ENCODE peak calls at places on chromosomes 5 and 9, in five cellular contexts. A is left ventricle myocardium superior, I is mucosa of gallbladder, R is mesenchymal stem cell, S is HT-29. N is an unnamed sample.

GRCh38 chr5:51242453-51242852 is 140.8 kb upstream of the ISL1 start:
- DNase-seq in A (no peak), I (no peak), R (peak), S (peak), N (no peak)

GRCh38 chr9:115845648-115846312 is 307.8 kb upstream of the PAPPA start:
- DNase-seq in A (no peak), I (peak), R (peak), S (no peak), N (peak)

GRCh38 chr5:11851402-11851801 is 52.8 kb downstream of the CTNND2 start:
- DNase-seq in A (no peak), I (no peak), R (peak), S (no peak), N (no peak)

GRCh38 chr5:14917719-14918118 is 46.1 kb upstream of the ANKH start:
- DNase-seq in A (no peak), I (no peak), R (no peak), S (no peak), N (no peak)

GRCh38 chr5:17222679-17223078 is 5.2 kb downstream of the BASP1 start:
- DNase-seq in A (no peak), I (no peak), R (peak), S (no peak), N (no peak)

GRCh38 chr5:41695920-41696582 is 174.2 kb downstream of the OXCT1 start:
- DNase-seq in A (no peak), I (no peak), R (peak), S (peak), N (no peak)

GRCh38 chr5:57416246-57416996 is 66.2 kb downstream of the ACTBL2 start:
- DNase-seq in A (no peak), I (no peak), R (no peak), S (no peak), N (no peak)

GRCh38 chr9:128259156-128259555 is 16.7 kb downstream of the GOLGA2 start:
- DNase-seq in A (no peak), I (no peak), R (no peak), S (no peak), N (no peak)

GRCh38 chr5:81825237-81825636 is 74.3 kb upstream of the SSBP2 start:
- DNase-seq in A (peak), I (peak), R (peak), S (peak), N (peak)

GRCh38 chr5:95296291-95296690 is 11.4 kb upstream of the MCTP1 start:
- DNase-seq in A (no peak), I (no peak), R (no peak), S (no peak), N (no peak)

GRCh38 chr9:114895605-114896004 is 34.8 kb downstream of the TNFSF8 start:
- DNase-seq in A (no peak), I (no peak), R (peak), S (no peak), N (no peak)

GRCh38 chr9:16074962-16075361 is 522.1 kb downstream of the CCDC171 start:
- DNase-seq in A (no peak), I (no peak), R (no peak), S (no peak), N (no peak)

GRCh38 chr5:89929173-89929572 is 480.4 kb downstream of the CETN3 start:
- DNase-seq in A (no peak), I (no peak), R (no peak), S (no peak), N (no peak)

GRCh38 chr5:119280380-119280779 is 75.4 kb upstream of the TNFAIP8 start:
- DNase-seq in A (no peak), I (no peak), R (no peak), S (no peak), N (no peak)

GRCh38 chr9:118630079-118630478 is 739.2 kb downstream of the BRINP1 start:
- DNase-seq in A (no peak), I (no peak), R (no peak), S (no peak), N (no peak)

GRCh38 chr9:91208837-91209236 is 152.9 kb downstream of the AUH start:
- DNase-seq in A (no peak), I (no peak), R (no peak), S (no peak), N (no peak)

GRCh38 chr5:141914154-141914743 is 9.4 kb upstream of the DELE1 start:
- DNase-seq in A (peak), I (peak), R (peak), S (no peak), N (no peak)

GRCh38 chr9:111752455-111752854 is 42.3 kb downstream of the SHOC1 start:
- DNase-seq in A (no peak), I (no peak), R (no peak), S (no peak), N (no peak)

GRCh38 chr5:172420215-172420934 is 34.0 kb downstream of the SH3PXD2B start:
- DNase-seq in A (peak), I (peak), R (peak), S (peak), N (peak)

GRCh38 chr5:166713281-166713680 is 1578.2 kb upstream of the WWC1 start:
- DNase-seq in A (no peak), I (no peak), R (no peak), S (no peak), N (no peak)